ENCODE peak calls at places on chromosomes 16 and 17, in nine cellular contexts. B, Q, M, T, I, Z, G, C and X are unnamed samples.

GRCh38 chr17:55577011-55577586 is 65.8 kb upstream of the SMIM36 start:
- DNase-seq in B (no peak), Q (peak; percentile 14), M (no peak), T (peak; percentile 84), I (peak; percentile 6), Z (no peak), G (peak; percentile 77), C (no peak), X (no peak)

GRCh38 chr16:19810817-19811731 is 73.6 kb downstream of the GPRC5B start:
- DNase-seq in B (no peak), Q (no peak), M (no peak), T (peak; percentile 73), I (peak; percentile 87), Z (no peak), G (peak; percentile 60), C (peak; percentile 88), X (no peak)

GRCh38 chr16:8849411-8850011 is 19.3 kb downstream of the CARHSP1 start:
- DNase-seq in B (no peak), Q (no peak), M (no peak), T (no peak), I (no peak), Z (no peak), G (peak; percentile 65), C (no peak), X (no peak)

GRCh38 chr16:50473375-50473945 is 74.7 kb upstream of the NKD1 start:
- DNase-seq in B (no peak), Q (no peak), M (no peak), T (peak; percentile 56), I (no peak), Z (no peak), G (no peak), C (no peak), X (no peak)

GRCh38 chr17:81365148-81365600 is 30.1 kb upstream of the BAHCC1 start:
- DNase-seq in B (peak; percentile 51), Q (no peak), M (no peak), T (peak; percentile 82), I (peak; percentile 64), Z (peak; percentile 85), G (peak; percentile 76), C (no peak), X (no peak)

GRCh38 chr17:78659546-78659945 is 82.3 kb upstream of the DNAH17 start:
- DNase-seq in B (no peak), Q (no peak), M (no peak), T (no peak), I (no peak), Z (no peak), G (no peak), C (no peak), X (no peak)

GRCh38 chr17:3415610-3416009 is 4.4 kb downstream of the OR3A3 start:
- DNase-seq in B (no peak), Q (no peak), M (no peak), T (no peak), I (no peak), Z (no peak), G (no peak), C (no peak), X (no peak)

GRCh38 chr17:45222273-45222993 is 748 bp downstream of the FMNL1 start:
- DNase-seq in B (no peak), Q (peak; percentile 40), M (peak; percentile 62), T (no peak), I (no peak), Z (peak; percentile 30), G (no peak), C (no peak), X (no peak)

GRCh38 chr17:49861150-49861884 is 13.4 kb upstream of the TAC4 start:
- DNase-seq in B (no peak), Q (peak; percentile 21), M (peak; percentile 63), T (peak; percentile 24), I (peak; percentile 57), Z (peak; percentile 78), G (peak; percentile 34), C (peak; percentile 66), X (peak; percentile 74)

GRCh38 chr17:78697846-78698343 is 84.2 kb downstream of the CYTH1 start:
- DNase-seq in B (no peak), Q (no peak), M (peak; percentile 58), T (no peak), I (no peak), Z (no peak), G (no peak), C (no peak), X (no peak)

GRCh38 chr17:75594499-75595283 is 7.1 kb downstream of the MYO15B start:
- DNase-seq in B (no peak), Q (no peak), M (peak; percentile 25), T (no peak), I (no peak), Z (no peak), G (no peak), C (peak; percentile 48), X (no peak)

GRCh38 chr17:1386265-1386664 is 13.8 kb downstream of the YWHAE start:
- DNase-seq in B (no peak), Q (no peak), M (no peak), T (no peak), I (no peak), Z (no peak), G (no peak), C (no peak), X (no peak)

GRCh38 chr16:17227278-17227677 is 243.5 kb downstream of the XYLT1 start:
- DNase-seq in B (no peak), Q (no peak), M (no peak), T (peak; percentile 68), I (no peak), Z (no peak), G (no peak), C (no peak), X (no peak)

GRCh38 chr17:82464567-82464929 is 6.0 kb downstream of the NARF start:
- DNase-seq in B (no peak), Q (no peak), M (no peak), T (no peak), I (no peak), Z (no peak), G (no peak), C (no peak), X (no peak)

GRCh38 chr17:57587201-57587870 is 157.8 kb downstream of the CCDC182 start:
- DNase-seq in B (no peak), Q (no peak), M (no peak), T (no peak), I (no peak), Z (no peak), G (no peak), C (no peak), X (peak; percentile 47)

GRCh38 chr16:2370725-2371124 is 30.2 kb upstream of the ABCA3 start:
- DNase-seq in B (no peak), Q (no peak), M (no peak), T (peak; percentile 37), I (no peak), Z (no peak), G (no peak), C (no peak), X (no peak)

GRCh38 chr17:50039058-50039457 is 16.9 kb upstream of the ITGA3 start:
- DNase-seq in B (no peak), Q (no peak), M (no peak), T (no peak), I (no peak), Z (no peak), G (no peak), C (no peak), X (no peak)

DNA sequence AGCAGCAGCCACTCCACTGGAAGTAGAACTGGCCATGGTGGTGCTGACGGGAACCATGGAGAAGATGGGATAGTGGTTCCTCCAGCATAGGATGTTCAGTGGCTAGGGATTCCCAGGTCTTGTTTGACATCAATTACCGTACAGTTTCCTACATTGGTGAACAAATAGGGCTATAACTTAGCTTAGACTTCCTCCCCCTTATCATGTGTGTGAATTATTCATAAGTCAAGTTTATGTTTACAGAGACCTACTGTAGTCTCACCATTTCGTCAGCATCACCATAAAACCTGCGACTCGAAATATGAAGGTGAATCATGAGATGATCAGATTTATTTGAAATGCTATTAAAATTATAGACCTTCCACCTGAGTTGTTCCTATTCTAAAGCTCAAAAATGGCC is 1.2 kb downstream of the KRTAP2-3 start:
- DNase-seq in B (no peak), Q (no peak), M (no peak), T (no peak), I (no peak), Z (no peak), G (no peak), C (peak; percentile 31), X (no peak)
- H3K27ac ChIP-seq in B (no peak overlapping the region), Q (no peak overlapping the region), M (no peak overlapping the region), T (no peak overlapping the region), I (no peak overlapping the region), Z (no peak overlapping the region), G (peak overlapping the region; percentile 73), C (peak overlapping the region; percentile 34), X (no peak overlapping the region)

GRCh38 chr16:58249388-58249779 is 45.4 kb downstream of the PRSS54 start:
- DNase-seq in B (no peak), Q (no peak), M (no peak), T (no peak), I (no peak), Z (no peak), G (no peak), C (no peak), X (no peak)

GRCh38 chr16:58252716-58253115 is 42.1 kb downstream of the PRSS54 start:
- DNase-seq in B (no peak), Q (no peak), M (peak; percentile 9), T (no peak), I (no peak), Z (no peak), G (no peak), C (no peak), X (no peak)

GRCh38 chr16:58249780-58250478 is 44.9 kb downstream of the PRSS54 start:
- DNase-seq in B (peak; percentile 16), Q (peak; percentile 59), M (peak; percentile 88), T (peak; percentile 86), I (peak; percentile 77), Z (peak; percentile 94), G (peak; percentile 62), C (peak; percentile 79), X (peak; percentile 72)
- H3K4me3 ChIP-seq in B (peak overlapping the region; percentile 77), Q (peak overlapping the region; percentile 73), M (peak overlapping the region; percentile 91), T (peak overlapping the region; percentile 95), I (peak overlapping the region; percentile 68), Z (peak overlapping the region; percentile 96), G (peak overlapping the region; percentile 77), C (peak overlapping the region; percentile 62), X (peak overlapping the region; percentile 77)

GRCh38 chr17:63113167-63113566 is 147.1 kb downstream of the TANC2 start:
- DNase-seq in B (no peak), Q (no peak), M (no peak), T (no peak), I (no peak), Z (peak; percentile 31), G (peak; percentile 21), C (peak; percentile 22), X (no peak)
- TF ChIP-seq CTCF in B (no peak), Q (no peak), M (peak; percentile 31), T (no peak), I (no peak), Z (peak; percentile 46), G (peak; percentile 20), C (peak; percentile 39), X (peak; percentile 28)

DNA sequence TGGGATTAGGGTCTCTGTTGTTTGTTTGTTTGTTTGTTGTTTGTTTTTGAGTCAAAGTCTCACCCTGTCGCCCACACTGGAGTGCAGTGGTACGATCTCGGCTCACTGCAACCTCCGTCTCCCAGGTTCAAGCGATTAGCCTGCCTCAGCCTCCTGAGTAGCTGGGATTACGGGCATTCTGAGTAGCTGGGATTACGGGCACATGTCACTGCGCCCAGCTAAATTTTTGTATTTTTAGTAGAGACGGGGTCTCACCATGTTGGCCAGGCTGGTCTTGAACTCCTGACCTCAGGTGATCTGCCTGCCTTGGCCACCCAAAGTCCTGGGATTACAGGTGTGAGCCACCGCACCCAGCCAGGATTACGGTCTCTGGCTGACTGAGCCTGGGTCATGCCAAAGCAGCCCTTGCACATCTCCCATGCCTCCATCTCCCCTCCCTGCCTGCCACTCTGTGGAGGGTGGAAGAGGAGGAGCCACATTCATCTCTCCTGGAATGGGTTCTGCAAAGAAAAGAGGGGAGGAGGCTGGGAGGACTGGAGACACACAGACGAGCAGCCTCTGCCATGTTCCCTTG is 59.2 kb downstream of the BEAN1 start:
- DNase-seq in B (no peak), Q (no peak), M (no peak), T (no peak), I (no peak), Z (no peak), G (no peak), C (no peak), X (no peak)
- H3K27ac ChIP-seq in B (peak overlapping the region; percentile 76), Q (no peak overlapping the region), M (no peak overlapping the region), T (no peak overlapping the region), I (peak overlapping the region; percentile 0), Z (no peak overlapping the region), G (no peak overlapping the region), C (peak overlapping the region; percentile 64), X (no peak overlapping the region)